ENCODE peak calls at places on chromosomes 6 and 20, in ten cellular contexts. C, V, O, L, K, U, M, G, I and Y are unnamed samples.

GRCh38 chr6:34059136-34059731 is 86.7 kb downstream of the GRM4 start:
- DNase-seq in U (no peak), I (no peak), C (no peak), V (no peak), L (no peak), O (no peak), G (no peak), M (no peak), K (no peak), Y (peak; percentile 14)

GRCh38 chr6:38713812-38714211 is 1.3 kb upstream of the DNAH8 start:
- DNase-seq in K (no peak), C (no peak), O (no peak), I (no peak), M (no peak), G (no peak), U (no peak), L (no peak), V (no peak), Y (no peak)

GRCh38 chr6:40476673-40477072 is 110.5 kb downstream of the LRFN2 start:
- DNase-seq in U (no peak), O (no peak), K (no peak), V (no peak), G (no peak), C (no peak), L (no peak), M (no peak), I (no peak), Y (no peak)

GRCh38 chr6:86615299-86615698 is 322.0 kb upstream of the HTR1E start:
- DNase-seq in M (no peak), G (no peak), O (no peak), I (no peak), V (no peak), U (no peak), L (no peak), K (no peak), C (no peak), Y (no peak)

GRCh38 chr6:6705061-6705425 is 116.5 kb downstream of the LY86 start:
- DNase-seq in U (no peak), C (no peak), I (no peak), V (no peak), M (no peak), L (no peak), O (no peak), G (no peak), K (no peak), Y (no peak)

GRCh38 chr6:45132683-45133294 is 195.3 kb upstream of the RUNX2 start:
- DNase-seq in O (no peak), M (no peak), L (no peak), K (no peak), I (no peak), C (no peak), V (no peak), U (no peak), G (no peak), Y (no peak)

GRCh38 chr20:12331236-12331635 is 413.5 kb downstream of the BTBD3 start:
- DNase-seq in K (no peak), I (no peak), C (no peak), O (no peak), G (no peak), U (no peak), L (no peak), V (no peak), M (no peak), Y (no peak)

GRCh38 chr6:125102901-125103300 is 50.7 kb upstream of the TPD52L1 start:
- DNase-seq in C (no peak), M (no peak), G (no peak), K (no peak), U (no peak), I (peak; percentile 72), O (peak; percentile 87), V (peak; percentile 47), L (peak; percentile 94), Y (peak; percentile 86)

GRCh38 chr6:5180636-5181035 is 80.1 kb downstream of the LYRM4 start:
- DNase-seq in G (no peak), V (peak; percentile 14), C (no peak), L (no peak), M (no peak), I (no peak), U (no peak), K (no peak), O (no peak), Y (no peak)

GRCh38 chr20:11432407-11432806 is 485.3 kb upstream of the BTBD3 start:
- DNase-seq in G (no peak), M (no peak), O (peak; percentile 87), C (no peak), K (no peak), I (peak; percentile 40), U (no peak), L (peak; percentile 95), V (no peak), Y (peak; percentile 59)

GRCh38 chr20:19137641-19138040 is 74.8 kb upstream of the SLC24A3 start:
- DNase-seq in G (no peak), V (no peak), M (no peak), I (no peak), C (no peak), L (no peak), K (no peak), U (no peak), O (no peak), Y (no peak)

GRCh38 chr6:89243331-89243629 is 26.1 kb upstream of the GABRR1 start:
- DNase-seq in G (no peak), I (no peak), U (no peak), L (no peak), O (no peak), M (no peak), V (no peak), K (no peak), C (no peak), Y (no peak)

GRCh38 chr6:89034586-89035251 is 45.8 kb upstream of the PNRC1 start:
- DNase-seq in U (no peak), O (peak; percentile 48), G (peak; percentile 79), L (peak; percentile 49), C (peak; percentile 63), I (no peak), K (peak; percentile 71), V (no peak), M (no peak), Y (peak; percentile 97)

GRCh38 chr6:66858196-66858595 is 1151.2 kb upstream of the EYS start:
- DNase-seq in V (no peak), K (no peak), L (no peak), C (no peak), I (no peak), M (no peak), O (no peak), U (no peak), G (no peak), Y (no peak)

GRCh38 chr20:50189681-50190250 is 864 bp upstream of the CEBPB start:
- DNase-seq in V (peak; percentile 37), C (peak; percentile 51), M (peak; percentile 57), G (no peak), I (no peak), U (peak; percentile 65), K (peak; percentile 61), L (no peak), O (no peak), Y (no peak)
- H3K4me3 ChIP-seq in V (peak overlapping the region; percentile 88), C (peak overlapping the region; percentile 59), M (peak overlapping the region; percentile 96), G (peak overlapping the region; percentile 79), I (peak overlapping the region; percentile 87), U (peak overlapping the region; percentile 95), K (peak overlapping the region; percentile 80), L (no peak overlapping the region), O (peak overlapping the region; percentile 82), Y (no peak overlapping the region)

DNA sequence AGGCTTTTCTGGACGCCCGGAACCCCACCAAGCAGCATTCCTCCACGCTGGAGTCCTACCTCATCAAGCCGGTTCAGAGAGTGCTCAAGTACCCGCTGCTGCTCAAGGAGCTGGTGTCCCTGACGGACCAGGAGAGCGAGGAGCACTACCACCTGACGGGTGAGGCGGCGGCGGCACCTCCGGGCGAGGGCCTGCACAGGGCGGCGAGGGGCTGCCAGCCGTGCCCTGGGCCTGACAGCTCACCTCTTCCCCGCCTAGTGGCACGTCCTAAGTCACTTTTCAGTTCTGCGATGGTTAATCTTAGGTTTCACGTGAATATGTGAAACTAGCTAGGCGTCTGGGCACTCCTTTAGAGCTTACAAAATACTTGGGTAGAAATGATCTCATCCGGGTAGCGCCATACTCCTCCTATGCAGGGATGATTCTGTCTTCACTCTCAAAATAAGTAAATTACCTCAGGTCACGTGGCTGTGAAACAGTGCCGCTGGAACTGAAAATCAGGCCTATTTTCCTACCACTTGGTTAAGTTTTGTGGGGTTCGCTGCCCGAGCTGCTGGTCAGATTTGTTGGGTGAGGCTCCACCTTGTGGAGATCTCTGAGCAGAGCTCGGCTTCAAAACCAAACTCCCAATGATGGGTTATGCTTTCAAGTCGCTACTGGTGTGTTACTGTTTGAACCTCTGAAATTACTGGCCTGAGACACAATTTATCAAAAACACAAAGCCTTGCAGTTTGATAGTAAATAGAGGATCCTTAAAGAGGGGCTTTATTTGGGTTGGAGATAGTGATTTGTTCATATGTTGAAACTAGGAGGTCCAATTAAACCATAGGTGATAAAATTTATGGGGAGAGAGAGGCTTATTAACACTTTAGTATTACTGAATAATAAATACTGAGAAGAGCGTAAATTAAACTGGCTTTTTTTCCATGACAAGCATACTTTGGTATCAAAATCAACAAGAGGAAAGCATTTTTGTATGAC is 15.5 kb upstream of the CLDN20 start:
- DNase-seq in U (peak; percentile 22), M (no peak), C (peak; percentile 31), G (peak; percentile 84), I (no peak), V (peak; percentile 61), K (no peak), O (peak; percentile 78), L (peak; percentile 77), Y (peak; percentile 80)
- TF ChIP-seq CTCF in U (peak; percentile 53), M (no peak), C (peak; percentile 71), G (peak; percentile 78), I (peak; percentile 78), V (peak; percentile 82), K (peak; percentile 71), O (peak; percentile 81), L (peak; percentile 79), Y (peak; percentile 79)

DNA sequence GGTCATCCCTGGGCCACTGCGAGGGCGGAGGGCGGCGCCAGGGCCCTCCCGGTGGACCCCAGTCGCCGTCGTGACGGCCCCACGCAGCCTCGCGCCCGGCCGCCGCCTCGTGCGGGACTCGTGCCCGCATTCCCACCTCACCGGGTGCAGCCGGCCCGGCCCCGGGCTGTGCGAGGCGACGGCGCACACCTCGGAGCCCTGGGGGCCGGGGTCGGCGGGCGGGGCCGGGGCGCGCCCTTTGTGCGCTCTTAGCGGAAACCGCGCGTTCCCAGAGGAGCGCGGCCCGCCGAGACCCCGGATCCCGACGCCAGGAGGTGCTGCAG is 5.5 kb upstream of the DLL1 start:
- DNase-seq in C (no peak), K (no peak), U (no peak), O (no peak), I (no peak), M (peak; percentile 8), L (no peak), G (no peak), V (no peak), Y (no peak)
- H3K4me3 ChIP-seq in C (peak overlapping the region; percentile 58), K (peak overlapping the region; percentile 25), U (no peak overlapping the region), O (no peak overlapping the region), I (peak overlapping the region; percentile 41), M (peak overlapping the region; percentile 55), L (no peak overlapping the region), G (peak overlapping the region; percentile 48), V (no peak overlapping the region), Y (no peak overlapping the region)

DNA sequence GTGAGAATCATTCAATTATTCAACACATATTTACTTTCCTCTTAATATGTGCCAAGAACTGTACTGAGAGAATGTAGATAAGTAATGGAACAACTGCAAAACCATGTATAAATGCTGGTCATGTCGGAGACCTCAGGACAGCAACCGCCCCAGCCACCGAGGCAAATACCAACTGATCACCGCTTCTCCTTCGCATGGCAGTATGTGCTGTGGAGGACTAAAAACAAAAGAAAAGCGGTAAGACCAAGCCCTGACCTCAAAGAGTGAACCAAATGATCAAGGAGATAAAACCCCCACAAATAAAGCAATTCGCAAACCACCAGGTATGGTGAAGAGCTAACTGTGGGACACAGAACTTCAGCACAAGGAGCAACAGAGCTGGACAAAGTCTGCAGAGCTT is 104.3 kb downstream of the TRERF1 start:
- DNase-seq in C (no peak), U (no peak), M (no peak), V (no peak), L (no peak), K (no peak), I (no peak), G (no peak), O (no peak), Y (no peak)
- TF ChIP-seq CTCF in C (no peak), U (no peak), M (no peak), V (no peak), L (no peak), K (no peak), I (no peak), G (no peak), O (no peak), Y (no peak)